ENCODE peak calls at places on chromosomes 16 and 17, in five cellular contexts. B, G, H, O and Z are unnamed samples.

GRCh38 chr17:4375039-4375748 is 8.7 kb upstream of the UBE2G1 start:
- DNase-seq in H (no peak), O (no peak), G (no peak), B (no peak), Z (no peak)

GRCh38 chr17:82961366-82962162 is 117.8 kb upstream of the METRNL start:
- DNase-seq in B (no peak), G (peak; percentile 61), O (no peak), H (no peak), Z (peak; percentile 36)

GRCh38 chr17:53722407-53722806 is 100.3 kb upstream of the KIF2B start:
- DNase-seq in H (no peak), G (no peak), O (no peak), B (no peak), Z (no peak)

GRCh38 chr17:16971458-16972338 is at the start of gene TNFRSF13B:
- DNase-seq in G (no peak), B (no peak), H (no peak), O (no peak), Z (no peak)

GRCh38 chr16:31202402-31203385 is at the start of gene PYCARD:
- DNase-seq in H (no peak), G (peak; percentile 95), B (peak; percentile 70), O (peak; percentile 66), Z (peak; percentile 67)

GRCh38 chr17:27586203-27586701 is 44.7 kb upstream of the LGALS9 start:
- DNase-seq in H (no peak), G (no peak), B (peak; percentile 27), O (no peak), Z (no peak)

GRCh38 chr16:82758904-82759303 is 132.1 kb downstream of the CDH13 start:
- DNase-seq in H (no peak), B (no peak), G (no peak), O (no peak), Z (no peak)

GRCh38 chr17:2484876-2485275 is 26.8 kb downstream of the METTL16 start:
- DNase-seq in O (no peak), G (no peak), H (no peak), B (no peak), Z (no peak)

GRCh38 chr17:60392845-60393702 is 1.1 kb upstream of the USP32 start:
- DNase-seq in O (peak; percentile 58), H (peak; percentile 13), G (no peak), B (peak; percentile 38), Z (no peak)

GRCh38 chr17:77011173-77012011 is 129.4 kb upstream of the SEC14L1 start:
- DNase-seq in O (no peak), G (no peak), B (no peak), H (no peak), Z (no peak)

GRCh38 chr17:81035389-81036127 is 607 bp downstream of the BAIAP2 start:
- DNase-seq in G (peak; percentile 88), O (no peak), H (no peak), B (peak; percentile 28), Z (peak; percentile 63)

GRCh38 chr16:25012525-25012991 is 2.6 kb downstream of the ARHGAP17 start:
- DNase-seq in H (no peak), G (no peak), B (no peak), O (no peak), Z (no peak)

GRCh38 chr16:67654069-67654911 is 5.8 kb downstream of the ACD start:
- DNase-seq in G (peak; percentile 71), O (no peak), H (no peak), B (no peak), Z (no peak)

GRCh38 chr16:21158208-21159110 is at the start of gene LDAF1:
- DNase-seq in B (peak; percentile 88), H (peak; percentile 64), G (peak; percentile 99), O (peak; percentile 82), Z (peak; percentile 89)

GRCh38 chr17:66897141-66897540 is 62.2 kb downstream of the CACNG5 start:
- DNase-seq in B (no peak), H (no peak), O (no peak), G (no peak), Z (no peak)

GRCh38 chr17:2213291-2213960 is 90.2 kb downstream of the SMG6 start:
- DNase-seq in O (no peak), H (no peak), G (no peak), B (no peak), Z (no peak)

GRCh38 chr16:85734311-85735017 is 16.4 kb downstream of the C16orf74 start:
- DNase-seq in B (no peak), O (no peak), G (no peak), H (no peak), Z (no peak)
- H3K4me1 ChIP-seq in B (no peaks in the 10 kb centered on the region), O (no peaks in the 10 kb centered on the region), G (peaks cover 17% of the 10 kb centered on the region), H (no peaks in the 10 kb centered on the region), Z (no peaks in the 10 kb centered on the region)

GRCh38 chr16:972316-973002 is 1.7 kb upstream of the LMF1 start:
- DNase-seq in H (no peak), G (peak; percentile 77), O (no peak), B (no peak), Z (no peak)
- H3K27ac ChIP-seq in H (no peak overlapping the region), G (no peak overlapping the region), O (no peak overlapping the region), B (no peak overlapping the region), Z (no peak overlapping the region)

GRCh38 chr16:70430667-70431536 is 8.0 kb downstream of the ST3GAL2 start:
- DNase-seq in O (no peak), G (no peak), B (no peak), H (no peak), Z (no peak)

GRCh38 chr16:70427786-70428177 is 11.1 kb downstream of the ST3GAL2 start:
- DNase-seq in O (no peak), H (no peak), B (no peak), G (no peak), Z (no peak)

GRCh38 chr16:70432304-70432799 is 6.5 kb downstream of the ST3GAL2 start:
- DNase-seq in B (no peak), O (no peak), H (no peak), G (no peak), Z (no peak)

GRCh38 chr16:70429888-70430666 is 8.8 kb downstream of the ST3GAL2 start:
- DNase-seq in B (no peak), O (no peak), H (no peak), G (no peak), Z (no peak)

DNA sequence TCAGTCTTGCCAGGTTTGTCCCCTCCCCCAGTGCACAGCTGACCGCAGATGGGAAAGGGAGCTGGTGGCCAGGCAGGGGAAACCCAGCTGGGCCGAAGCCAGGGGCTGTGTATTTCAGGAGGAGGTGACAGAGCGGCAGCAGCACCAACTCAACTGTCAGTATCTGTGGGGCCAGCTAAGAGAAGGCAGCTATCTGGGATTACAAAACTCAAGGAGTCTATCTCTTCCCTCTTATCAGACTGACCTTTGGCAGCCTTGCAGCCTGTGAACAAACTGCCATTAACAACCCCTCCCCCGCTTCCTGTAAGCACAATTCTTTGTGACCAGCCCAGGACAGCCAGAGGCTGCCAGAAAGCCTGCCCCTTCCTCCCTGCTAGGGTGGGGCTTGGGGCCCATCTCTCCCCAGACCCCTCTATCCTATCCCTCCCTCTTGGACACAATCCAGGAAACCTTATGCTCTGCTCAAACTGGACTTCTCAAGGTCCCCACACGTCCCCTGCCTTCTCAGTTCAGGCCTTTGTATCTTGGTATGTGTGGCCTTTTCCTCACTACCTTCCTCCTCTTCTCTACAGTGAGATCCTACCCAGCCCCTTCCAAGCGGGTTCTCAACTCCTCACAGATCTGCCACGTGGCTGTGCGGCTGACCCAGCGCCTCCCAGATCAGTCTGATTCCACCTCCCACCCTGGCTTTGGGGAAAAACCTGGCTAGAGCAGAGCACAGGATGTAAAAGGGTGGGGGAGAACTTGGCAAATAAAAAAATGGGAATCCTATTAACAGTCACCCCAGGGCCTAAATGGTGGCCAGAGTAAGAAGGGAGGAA is 10.5 kb downstream of the ST3GAL2 start:
- DNase-seq in H (peak; percentile 98), O (peak; percentile 92), B (peak; percentile 99), G (peak; percentile 96), Z (peak; percentile 97)
- H3K4me1 ChIP-seq in H (peaks cover 64% of the 10 kb centered on the region), O (peaks cover 36% of the 10 kb centered on the region), B (peaks cover 55% of the 10 kb centered on the region), G (peaks cover 100% of the 10 kb centered on the region), Z (peaks cover 72% of the 10 kb centered on the region)

GRCh38 chr17:30368896-30369720 is 9.6 kb upstream of the CPD start:
- DNase-seq in G (no peak), H (no peak), O (no peak), B (no peak), Z (no peak)
- H3K27ac ChIP-seq in G (peak overlapping the region; percentile 67), H (no peak overlapping the region), O (no peak overlapping the region), B (no peak overlapping the region), Z (no peak overlapping the region)

GRCh38 chr16:26729917-26730541 is 336.7 kb upstream of the C16orf82 start:
- DNase-seq in G (no peak), B (no peak), O (no peak), H (no peak), Z (no peak)
- H3K4me1 ChIP-seq in G (no peaks in the 10 kb centered on the region), B (no peaks in the 10 kb centered on the region), O (no peaks in the 10 kb centered on the region), H (no peaks in the 10 kb centered on the region), Z (no peaks in the 10 kb centered on the region)

DNA sequence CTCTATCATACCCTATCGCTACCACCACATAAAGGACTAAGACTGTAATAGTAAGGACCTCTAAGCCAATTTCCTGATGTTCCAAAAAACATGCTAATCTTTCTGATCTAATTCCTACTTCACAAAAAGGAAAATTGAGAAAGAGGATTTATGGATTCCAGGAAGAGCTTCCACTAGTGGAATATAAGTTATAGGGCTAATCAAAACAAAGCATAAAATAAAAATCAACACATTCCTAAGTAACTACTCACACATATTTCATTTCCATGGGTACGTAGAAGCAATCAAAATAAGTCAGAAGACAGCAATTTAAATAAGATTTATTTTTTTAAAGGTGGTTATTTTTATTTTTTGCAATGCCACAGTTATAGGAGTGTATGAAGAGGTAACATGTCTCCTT is 12.4 kb downstream of the CCDC43 start:
- DNase-seq in O (no peak), G (no peak), H (no peak), B (no peak), Z (no peak)
- H3K27ac ChIP-seq in O (no peak overlapping the region), G (no peak overlapping the region), H (no peak overlapping the region), B (no peak overlapping the region), Z (no peak overlapping the region)

GRCh38 chr16:1527836-1528811 is 5.3 kb upstream of the TMEM204 start:
- DNase-seq in H (no peak), B (peak; percentile 85), O (no peak), G (no peak), Z (peak; percentile 75)

GRCh38 chr16:1530349-1530882 is 3.0 kb upstream of the TMEM204 start:
- DNase-seq in G (peak; percentile 37), B (no peak), H (no peak), O (no peak), Z (no peak)

GRCh38 chr16:1530883-1531637 is 2.4 kb upstream of the TMEM204 start:
- DNase-seq in B (peak; percentile 84), H (peak; percentile 29), O (no peak), G (peak; percentile 79), Z (peak; percentile 82)

GRCh38 chr16:1526608-1527555 is 6.6 kb upstream of the TMEM204 start:
- DNase-seq in B (no peak), O (no peak), H (no peak), G (no peak), Z (no peak)

DNA sequence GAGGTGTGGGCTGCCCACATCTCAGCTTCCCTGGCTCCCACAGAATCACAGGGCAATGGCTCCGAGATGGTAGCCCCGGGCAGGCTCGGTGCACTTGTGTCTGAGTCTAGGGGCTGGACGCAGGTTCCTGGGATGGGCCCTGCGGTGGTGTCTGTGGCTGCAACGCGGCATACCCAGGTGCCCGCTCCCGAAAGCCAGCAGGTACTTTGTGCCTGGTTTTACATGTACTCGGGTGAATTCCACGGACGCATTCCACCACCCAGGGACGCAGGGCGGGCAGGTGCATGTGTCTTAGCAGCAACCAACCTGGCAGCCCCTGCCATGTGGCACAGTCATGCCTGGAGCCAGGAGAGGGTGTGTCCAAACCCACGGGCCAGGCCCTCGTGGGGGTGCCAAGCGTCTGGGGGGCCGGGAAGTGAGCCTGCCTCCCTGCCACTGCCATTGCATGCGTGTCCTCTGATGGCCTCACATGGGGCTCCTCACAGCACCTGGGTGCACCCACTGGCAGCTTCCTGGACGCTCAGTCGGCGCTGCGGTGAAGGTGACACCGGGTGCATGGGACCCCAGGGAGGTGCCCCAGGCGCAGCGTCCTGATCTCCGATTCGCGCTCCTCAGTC is 4.4 kb upstream of the TMEM204 start:
- DNase-seq in O (no peak), H (no peak), B (no peak), G (peak; percentile 68), Z (no peak)
- H3K4me1 ChIP-seq in O (peaks cover 5% of the 10 kb centered on the region), H (peaks cover 15% of the 10 kb centered on the region), B (peaks cover 58% of the 10 kb centered on the region), G (peaks cover 39% of the 10 kb centered on the region), Z (peaks cover 11% of the 10 kb centered on the region)